ENCODE peak calls at places on chromosomes 1 and 21, in six cellular contexts. E is HCT116, K is HepG2, B is fibroblast of lung, U is A549, J is hepatocyte. R is an unnamed sample.

GRCh38 chr1:211135342-211135950 is 1.5 kb upstream of the KCNH1 start:
- DNase-seq in E (peak), K (peak), B (peak), U (peak), J (peak), R (no peak)

GRCh38 chr21:15659768-15660423 is 69.9 kb upstream of the USP25 start:
- DNase-seq in E (no peak), K (peak), B (no peak), U (peak), J (peak), R (no peak)

GRCh38 chr1:89603651-89604413 is 29.1 kb upstream of the LRRC8C start:
- DNase-seq in E (no peak), K (no peak), B (peak), U (no peak), J (no peak), R (no peak)

GRCh38 chr1:74586253-74586897 is 74.0 kb upstream of the LRRC53 start:
- DNase-seq in E (no peak), K (no peak), B (no peak), U (no peak), J (no peak), R (no peak)

GRCh38 chr1:232589111-232589808 is 40.7 kb downstream of the SIPA1L2 start:
- DNase-seq in E (no peak), K (no peak), B (no peak), U (no peak), J (no peak), R (no peak)

GRCh38 chr21:42653492-42654061 is at the start of gene PDE9A:
- DNase-seq in E (no peak), K (no peak), B (no peak), U (no peak), J (peak), R (peak)

GRCh38 chr1:117093870-117094621 is 27.5 kb downstream of the TRIM45 start:
- DNase-seq in E (peak), K (no peak), B (peak), U (peak), J (peak), R (peak)

GRCh38 chr1:178774263-178774662 is 49.2 kb downstream of the RALGPS2 start:
- DNase-seq in E (no peak), K (peak), B (peak), U (peak), J (peak), R (no peak)

GRCh38 chr1:18793164-18793563 is 66.3 kb downstream of the TAS1R2 start:
- DNase-seq in E (no peak), K (no peak), B (no peak), U (no peak), J (no peak), R (no peak)

GRCh38 chr21:31335957-31336738 is 7.9 kb downstream of the TIAM1 start:
- DNase-seq in E (no peak), K (no peak), B (peak), U (no peak), J (peak), R (peak)

GRCh38 chr1:66542811-66543767 is 9.1 kb downstream of the SGIP1 start:
- DNase-seq in E (peak), K (peak), B (peak), U (peak), J (peak), R (peak)

GRCh38 chr1:112575154-112575804 is 43.7 kb downstream of the ST7L start:
- DNase-seq in E (peak), K (no peak), B (peak), U (peak), J (peak), R (peak)

GRCh38 chr1:218250492-218250891 is 34.6 kb upstream of the RRP15 start:
- DNase-seq in E (no peak), K (no peak), B (no peak), U (no peak), J (no peak), R (no peak)
- TF ChIP-seq CTCF in E (no peak), K (peak), B (no peak), U (no peak), J (no peak), R (no peak)

DNA sequence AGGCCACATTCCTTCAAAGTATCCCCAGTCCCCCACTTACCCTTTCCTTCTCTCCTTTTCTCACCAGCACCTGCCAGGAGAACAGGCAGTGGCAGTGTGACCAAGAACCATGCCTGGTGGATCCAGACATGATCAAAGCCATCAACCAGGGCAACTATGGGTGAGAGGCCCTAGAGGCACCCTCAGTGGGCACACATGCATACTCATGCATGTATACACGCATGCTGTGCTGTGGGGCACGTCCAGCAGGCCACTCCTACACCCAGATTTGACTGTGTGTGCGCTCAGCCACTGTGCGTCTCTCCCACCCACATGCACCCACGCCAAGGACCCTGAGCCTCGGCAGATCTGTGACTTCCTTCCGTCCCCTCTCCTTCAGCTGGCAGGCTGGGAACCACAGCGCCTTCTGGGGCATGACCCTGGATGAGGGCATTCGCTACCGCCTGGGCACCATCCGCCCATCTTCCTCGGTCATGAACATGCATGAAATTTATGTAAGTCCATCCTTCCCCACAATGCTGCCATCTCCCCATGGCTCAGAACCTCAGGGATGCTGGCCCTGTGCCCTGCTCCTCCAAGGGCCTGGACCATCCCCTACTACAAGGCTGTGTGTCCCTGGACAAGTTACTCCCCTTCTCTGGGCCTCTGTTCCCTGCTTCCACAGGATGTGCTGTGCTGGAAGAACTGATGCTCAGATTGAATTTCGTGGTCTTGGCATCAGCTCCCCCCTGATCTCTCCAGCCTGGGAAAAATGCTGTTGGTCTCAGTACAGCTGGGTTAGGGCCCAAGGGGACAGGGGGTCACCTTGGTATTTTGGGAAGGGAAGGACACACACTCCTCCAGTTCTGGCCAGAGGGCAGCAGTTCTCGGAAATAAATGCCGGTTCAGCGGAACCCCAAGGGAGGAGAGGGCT is 7.0 kb downstream of the TINAGL1 start:
- DNase-seq in E (no peak), K (no peak), B (peak), U (no peak), J (no peak), R (no peak)
- H3K4me2 ChIP-seq in E (peak), K (peak), B (no peak), U (no peak), J (no peak), R (peak)

GRCh38 chr1:176954242-176954641 is 210.3 kb downstream of the ASTN1 start:
- DNase-seq in E (peak), K (no peak), B (no peak), U (peak), J (no peak), R (no peak)
- TF ChIP-seq CTCF in E (peak), K (no peak), B (no peak), U (no peak), J (no peak), R (peak)

DNA sequence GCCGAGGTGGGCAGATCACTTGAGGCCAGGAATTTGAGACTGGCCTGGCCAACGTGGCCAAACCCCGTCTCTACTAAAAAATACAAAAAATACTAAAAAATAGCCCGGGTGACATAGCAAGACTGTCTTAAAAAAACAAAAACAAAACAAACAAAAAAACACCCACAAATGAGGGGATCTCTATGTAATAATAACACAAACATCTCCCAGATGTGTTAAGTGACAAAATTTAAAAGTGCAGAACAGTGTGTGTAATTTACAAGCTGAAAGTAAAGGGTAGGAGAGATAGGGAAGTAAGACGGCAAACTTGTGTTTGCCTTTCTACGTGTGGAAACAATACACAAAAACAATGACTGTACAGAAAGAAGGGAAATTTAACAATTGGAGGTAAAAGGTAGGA is 36.4 kb downstream of the ARID4B start:
- DNase-seq in E (no peak), K (no peak), B (no peak), U (no peak), J (no peak), R (no peak)
- H3K4me2 ChIP-seq in E (no peak), K (no peak), B (no peak), U (peak), J (no peak), R (no peak)

GRCh38 chr1:41365772-41366427 is 4.7 kb downstream of the FOXO6 start:
- DNase-seq in E (no peak), K (no peak), B (no peak), U (no peak), J (no peak), R (peak)
- TF ChIP-seq CTCF in E (no peak), K (no peak), B (no peak), U (no peak), J (no peak), R (no peak)

GRCh38 chr1:160367516-160367900 is 637 bp downstream of the NHLH1 start:
- DNase-seq in E (no peak), K (no peak), B (no peak), U (no peak), J (no peak), R (no peak)
- H3K4me2 ChIP-seq in E (no peak), K (no peak), B (no peak), U (no peak), J (no peak), R (no peak)

DNA sequence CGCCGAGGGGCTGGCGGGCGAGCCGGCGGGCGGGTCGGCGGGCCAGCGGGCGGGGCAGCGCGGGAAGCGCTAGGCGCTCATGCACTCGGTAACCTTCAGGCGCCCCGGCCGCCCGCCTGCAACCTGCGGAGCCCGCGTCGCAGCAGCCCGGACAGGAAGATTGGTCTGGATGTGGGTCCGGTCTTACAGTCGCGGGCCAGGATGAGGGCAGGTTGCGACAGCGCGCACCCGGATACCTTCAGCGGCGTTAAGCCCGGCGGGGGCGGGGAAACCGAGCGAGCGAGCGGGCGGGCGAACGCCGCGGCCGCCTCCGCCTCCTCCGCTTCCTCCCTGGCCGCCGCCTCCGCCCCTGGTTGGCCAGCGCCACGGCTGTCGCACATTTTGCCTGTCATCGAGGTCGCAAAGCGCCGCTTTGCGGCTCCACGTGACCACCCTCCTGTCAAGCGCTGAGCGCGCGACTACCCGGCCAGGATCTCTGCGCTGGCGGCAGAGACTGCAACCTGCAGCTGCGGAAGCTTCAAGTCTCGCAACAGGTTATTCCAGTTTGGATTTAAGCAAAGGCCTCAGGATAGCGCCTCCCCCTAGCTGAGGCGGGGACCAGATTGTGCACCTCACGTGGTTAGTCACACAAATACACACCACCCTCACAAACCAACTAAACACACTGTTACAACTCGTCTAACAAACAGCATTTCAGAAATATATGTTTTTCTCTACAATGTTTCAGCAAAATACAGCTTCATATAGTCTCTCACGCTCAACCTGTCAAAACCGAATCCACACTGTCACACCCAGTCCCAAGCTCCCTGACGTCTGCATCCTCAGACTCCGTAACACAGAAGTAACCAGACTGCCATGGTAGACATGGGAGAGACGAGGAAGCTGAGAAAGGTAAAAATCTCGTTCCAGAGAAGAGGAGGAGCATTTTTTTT is at the start of gene FAF1:
- DNase-seq in E (peak), K (peak), B (peak), U (peak), J (peak), R (peak)
- TF ChIP-seq CTCF in E (no peak), K (peak), B (no peak), U (no peak), J (peak), R (peak)

GRCh38 chr1:235011064-235011598 is 117.5 kb downstream of the TOMM20 start:
- DNase-seq in E (no peak), K (no peak), B (no peak), U (no peak), J (no peak), R (no peak)
- H3K4me2 ChIP-seq in E (peak), K (no peak), B (peak), U (peak), J (no peak), R (peak)

DNA sequence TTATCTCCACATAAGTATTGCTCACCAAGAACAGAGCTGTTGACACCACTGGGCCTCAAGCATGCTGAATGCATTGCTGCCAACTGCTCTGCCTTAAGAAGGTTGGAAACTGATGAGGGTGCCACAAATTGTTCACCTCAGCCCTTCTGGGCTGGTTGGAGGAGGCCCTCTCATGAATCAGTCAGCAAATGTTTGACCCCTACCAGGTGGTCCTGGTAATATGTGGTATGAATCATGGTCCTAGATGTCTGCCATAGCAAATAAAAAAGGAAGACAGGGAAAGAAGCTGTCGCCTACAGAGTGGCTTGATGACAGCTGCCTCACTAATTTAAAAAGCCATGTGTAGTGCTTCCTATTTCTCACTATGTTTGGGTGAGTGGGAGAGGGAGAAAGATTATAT is 12.2 kb downstream of the SPATA46 start:
- DNase-seq in E (no peak), K (no peak), B (no peak), U (no peak), J (no peak), R (no peak)
- TF ChIP-seq CTCF in E (no peak), K (no peak), B (no peak), U (no peak), J (no peak), R (no peak)

DNA sequence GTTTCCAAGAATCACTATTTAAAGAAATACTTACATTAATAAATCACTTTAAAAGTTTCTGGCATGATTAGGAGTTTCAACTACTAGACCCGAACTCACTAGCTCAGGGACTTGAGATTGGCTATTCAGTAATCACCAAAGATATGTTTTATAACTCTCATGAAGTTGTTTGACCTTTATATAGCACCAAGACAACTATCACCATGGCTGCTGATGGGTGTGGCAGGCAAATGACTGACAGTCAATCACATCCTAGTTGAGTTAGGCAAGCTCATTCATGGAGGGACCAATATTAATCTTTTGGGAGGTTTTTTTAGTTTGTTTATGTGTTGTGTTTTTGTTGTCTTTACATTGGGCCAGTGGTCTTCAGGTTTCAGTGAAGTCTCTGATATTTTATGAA is 376.3 kb upstream of the C1orf87 start:
- DNase-seq in E (no peak), K (no peak), B (no peak), U (no peak), J (no peak), R (no peak)
- H3K4me2 ChIP-seq in E (no peak), K (no peak), B (no peak), U (no peak), J (no peak), R (no peak)